ENCODE peak calls at places on chromosomes 3 and 15, in four cellular contexts. D is iPS-NIHi11; O is activated CD8-positive, alpha-beta memory T cell treated with anti-CD3 and anti-CD28 coated beads for 48 hours; K is activated CD4-positive, alpha-beta T cell treated with anti-CD3 and anti-CD28 coated beads, Interleukin-2, amount 50 U/mL, for 24 hours. P is an unnamed sample.

GRCh38 chr3:180615954-180616353 is 14.0 kb downstream of the TTC14 start:
- DNase-seq in D (no peak), K (no peak), O (no peak), P (no peak)

GRCh38 chr3:85838921-85839320 is 880.1 kb downstream of the CADM2 start:
- DNase-seq in K (no peak), O (no peak), D (no peak), P (no peak)

GRCh38 chr3:89025185-89025584 is 82.2 kb upstream of the EPHA3 start:
- DNase-seq in K (no peak), O (no peak), D (peak; percentile 28), P (no peak)

GRCh38 chr15:65595960-65596359 is 15.0 kb downstream of the INTS14 start:
- DNase-seq in O (no peak), D (peak; percentile 39), K (no peak), P (no peak)

GRCh38 chr15:93523490-93523889 is 434.5 kb upstream of the RGMA start:
- DNase-seq in K (no peak), D (no peak), O (no peak), P (no peak)

GRCh38 chr3:165185707-165186327 is 10.4 kb downstream of the SLITRK3 start:
- DNase-seq in O (no peak), D (peak; percentile 68), K (no peak), P (no peak)

GRCh38 chr3:61493339-61493738 is 68.0 kb upstream of the PTPRG start:
- DNase-seq in O (no peak), D (no peak), K (no peak), P (no peak)

GRCh38 chr3:181838940-181839914 is 127.5 kb downstream of the SOX2 start:
- DNase-seq in K (no peak), O (no peak), D (no peak), P (no peak)

GRCh38 chr3:141049681-141050080 is 1.5 kb upstream of the SPSB4 start:
- DNase-seq in K (no peak), D (peak; percentile 53), O (no peak), P (no peak)

GRCh38 chr15:88491158-88491557 is 23.6 kb downstream of the MRPS11 start:
- DNase-seq in O (no peak), D (peak; percentile 54), K (no peak), P (no peak)

GRCh38 chr15:65576669-65577068 is 34.3 kb downstream of the INTS14 start:
- DNase-seq in K (no peak), D (no peak), O (no peak), P (no peak)

GRCh38 chr3:141646760-141647561 is 91.1 kb upstream of the RNF7 start:
- DNase-seq in K (no peak), O (no peak), D (peak; percentile 83), P (no peak)

GRCh38 chr3:175287361-175287963 is 428.3 kb downstream of the NAALADL2 start:
- DNase-seq in O (no peak), K (no peak), D (no peak), P (no peak)

GRCh38 chr15:39331584-39331983 is 249.3 kb upstream of the THBS1 start:
- DNase-seq in D (no peak), K (no peak), O (no peak), P (no peak)

GRCh38 chr15:31367021-31367729 is 40.5 kb downstream of the KLF13 start:
- DNase-seq in D (no peak), O (no peak), K (no peak), P (no peak)

GRCh38 chr3:59772416-59773408 is 722.9 kb upstream of the CFAP20DC start:
- DNase-seq in K (peak; percentile 28), O (no peak), D (no peak), P (no peak)

GRCh38 chr3:195153121-195153520 is 117.8 kb downstream of the XXYLT1 start:
- DNase-seq in O (no peak), K (no peak), D (peak; percentile 48), P (no peak)

GRCh38 chr15:70632079-70632850 is 131.1 kb downstream of the UACA start:
- DNase-seq in D (no peak), K (no peak), O (no peak), P (no peak)

GRCh38 chr15:100525894-100526512 is 2.7 kb downstream of the CERS3 start:
- DNase-seq in K (no peak), D (no peak), O (no peak), P (no peak)

GRCh38 chr15:99127773-99128172 is 22.9 kb downstream of the SYNM start:
- DNase-seq in O (no peak), D (no peak), K (no peak), P (no peak)

GRCh38 chr3:197501879-197502620 is 53.7 kb downstream of the BDH1 start:
- DNase-seq in K (peak; percentile 34), D (peak; percentile 80), O (no peak), P (peak; percentile 20)

P was measured in stimulated activated CD4-positive, alpha-beta T cell treated with anti-CD3 and anti-CD28 coated beads, Interleukin-12 subunit alpha, Interleukin-12 subunit beta, amount 100 ng/mL, for 24 hours.